ENCODE peak calls at places on chromosomes 7 and 10, in six cellular contexts. One of them, this sample, is unnamed.

GRCh38 chr10:49254556-49255318 is 44.2 kb upstream of the C10orf71 start:
- DNase-seq in PC-9: no peak
- DNase-seq in breast epithelium: no peak
- DNase-seq in GM12865: no peak
- DNase-seq in epithelial cell of proximal tubule: no peak
- DNase-seq in glutamatergic neuron: no peak
- DNase-seq in this sample: no peak

GRCh38 chr7:100173806-100174495 is 3.2 kb downstream of the GPC2 start:
- DNase-seq in epithelial cell of proximal tubule: no peak
- DNase-seq in glutamatergic neuron: no peak
- DNase-seq in PC-9: no peak
- DNase-seq in GM12865: no peak
- DNase-seq in breast epithelium: no peak
- DNase-seq in this sample: peak

GRCh38 chr10:105351187-105351586 is 710.1 kb downstream of the SORCS3 start:
- DNase-seq in PC-9: no peak
- DNase-seq in epithelial cell of proximal tubule: no peak
- DNase-seq in GM12865: no peak
- DNase-seq in breast epithelium: no peak
- DNase-seq in glutamatergic neuron: no peak
- DNase-seq in this sample: no peak

GRCh38 chr10:120634629-120635028 is 177.6 kb downstream of the PLPP4 start:
- DNase-seq in glutamatergic neuron: no peak
- DNase-seq in PC-9: no peak
- DNase-seq in breast epithelium: no peak
- DNase-seq in GM12865: no peak
- DNase-seq in epithelial cell of proximal tubule: no peak
- DNase-seq in this sample: no peak

GRCh38 chr10:119413738-119414611 is 128.5 kb downstream of the RGS10 start:
- DNase-seq in breast epithelium: no peak
- DNase-seq in epithelial cell of proximal tubule: no peak
- DNase-seq in GM12865: no peak
- DNase-seq in glutamatergic neuron: peak
- DNase-seq in PC-9: no peak
- DNase-seq in this sample: no peak

GRCh38 chr10:93541402-93542357 is 24.8 kb upstream of the FFAR4 start:
- DNase-seq in breast epithelium: no peak
- DNase-seq in glutamatergic neuron: peak
- DNase-seq in PC-9: peak
- DNase-seq in GM12865: peak
- DNase-seq in epithelial cell of proximal tubule: no peak
- DNase-seq in this sample: no peak

GRCh38 chr10:130804281-130804680 is 507.2 kb downstream of the TCERG1L start:
- DNase-seq in glutamatergic neuron: no peak
- DNase-seq in breast epithelium: no peak
- DNase-seq in GM12865: no peak
- DNase-seq in epithelial cell of proximal tubule: no peak
- DNase-seq in PC-9: no peak
- DNase-seq in this sample: no peak

GRCh38 chr10:132788180-132788830 is 2.4 kb upstream of the NKX6-2 start:
- DNase-seq in PC-9: no peak
- DNase-seq in GM12865: no peak
- DNase-seq in epithelial cell of proximal tubule: no peak
- DNase-seq in breast epithelium: no peak
- DNase-seq in glutamatergic neuron: peak
- DNase-seq in this sample: peak

GRCh38 chr7:149719912-149720335 is 53.5 kb downstream of the ZNF467 start:
- DNase-seq in epithelial cell of proximal tubule: no peak
- DNase-seq in GM12865: peak
- DNase-seq in PC-9: no peak
- DNase-seq in breast epithelium: no peak
- DNase-seq in glutamatergic neuron: peak
- DNase-seq in this sample: peak

GRCh38 chr10:87656431-87657072 is 3.1 kb upstream of the PAPSS2 start:
- DNase-seq in breast epithelium: no peak
- DNase-seq in epithelial cell of proximal tubule: no peak
- DNase-seq in GM12865: peak
- DNase-seq in glutamatergic neuron: no peak
- DNase-seq in PC-9: no peak
- DNase-seq in this sample: peak

GRCh38 chr10:80278480-80278879 is 11.0 kb downstream of the MAT1A start:
- DNase-seq in GM12865: no peak
- DNase-seq in epithelial cell of proximal tubule: no peak
- DNase-seq in glutamatergic neuron: no peak
- DNase-seq in PC-9: no peak
- DNase-seq in breast epithelium: no peak
- DNase-seq in this sample: no peak

GRCh38 chr7:23468721-23469149 is 1.6 kb downstream of the IGF2BP3 start:
- DNase-seq in breast epithelium: no peak
- DNase-seq in glutamatergic neuron: no peak
- DNase-seq in epithelial cell of proximal tubule: no peak
- DNase-seq in PC-9: peak
- DNase-seq in GM12865: no peak
- DNase-seq in this sample: no peak

GRCh38 chr7:101164071-101164840 is 1.1 kb downstream of the VGF start:
- DNase-seq in epithelial cell of proximal tubule: no peak
- DNase-seq in PC-9: peak
- DNase-seq in glutamatergic neuron: peak
- DNase-seq in GM12865: no peak
- DNase-seq in breast epithelium: no peak
- DNase-seq in this sample: no peak

GRCh38 chr10:119449760-119450461 is 92.6 kb downstream of the RGS10 start:
- DNase-seq in breast epithelium: peak
- DNase-seq in PC-9: peak
- DNase-seq in GM12865: peak
- DNase-seq in epithelial cell of proximal tubule: no peak
- DNase-seq in glutamatergic neuron: no peak
- DNase-seq in this sample: peak

GRCh38 chr10:59273453-59273852 is 88.9 kb downstream of the FAM13C start:
- DNase-seq in PC-9: no peak
- DNase-seq in GM12865: no peak
- DNase-seq in breast epithelium: no peak
- DNase-seq in epithelial cell of proximal tubule: no peak
- DNase-seq in glutamatergic neuron: no peak
- DNase-seq in this sample: no peak

GRCh38 chr10:128078136-128078969 is 47.9 kb downstream of the MKI67 start:
- DNase-seq in GM12865: peak
- DNase-seq in glutamatergic neuron: peak
- DNase-seq in breast epithelium: no peak
- DNase-seq in epithelial cell of proximal tubule: no peak
- DNase-seq in PC-9: peak
- DNase-seq in this sample: peak

GRCh38 chr10:116444527-116445142 is 17.0 kb downstream of the PNLIPRP3 start:
- DNase-seq in breast epithelium: no peak
- DNase-seq in glutamatergic neuron: peak
- DNase-seq in GM12865: peak
- DNase-seq in PC-9: peak
- DNase-seq in epithelial cell of proximal tubule: no peak
- DNase-seq in this sample: peak

GRCh38 chr7:134943785-134944400 is 42.4 kb upstream of the AGBL3 start:
- DNase-seq in GM12865: peak
- DNase-seq in glutamatergic neuron: no peak
- DNase-seq in epithelial cell of proximal tubule: no peak
- DNase-seq in PC-9: no peak
- DNase-seq in breast epithelium: no peak
- DNase-seq in this sample: peak

GRCh38 chr10:5466451-5466996 is 32.8 kb downstream of the CALML5 start:
- DNase-seq in epithelial cell of proximal tubule: no peak
- DNase-seq in PC-9: peak
- DNase-seq in breast epithelium: peak
- DNase-seq in glutamatergic neuron: peak
- DNase-seq in GM12865: no peak
- DNase-seq in this sample: no peak

GRCh38 chr10:91163709-91164474 is 56.6 kb upstream of the PCGF5 start:
- DNase-seq in breast epithelium: peak
- DNase-seq in GM12865: peak
- DNase-seq in PC-9: peak
- DNase-seq in glutamatergic neuron: peak
- DNase-seq in epithelial cell of proximal tubule: peak
- DNase-seq in this sample: peak

GRCh38 chr7:100736671-100737070 is 3.3 kb downstream of the ZAN start:
- DNase-seq in GM12865: no peak
- DNase-seq in epithelial cell of proximal tubule: no peak
- DNase-seq in breast epithelium: no peak
- DNase-seq in PC-9: no peak
- DNase-seq in glutamatergic neuron: no peak
- DNase-seq in this sample: no peak

GRCh38 chr7:55787796-55788195 is 74.8 kb downstream of the SEPTIN14 start:
- DNase-seq in glutamatergic neuron: no peak
- DNase-seq in epithelial cell of proximal tubule: no peak
- DNase-seq in GM12865: no peak
- DNase-seq in breast epithelium: no peak
- DNase-seq in PC-9: no peak
- DNase-seq in this sample: no peak

GRCh38 chr7:44622342-44623151 is 16.1 kb downstream of the OGDH start:
- DNase-seq in GM12865: peak
- DNase-seq in PC-9: no peak
- DNase-seq in glutamatergic neuron: no peak
- DNase-seq in breast epithelium: no peak
- DNase-seq in epithelial cell of proximal tubule: no peak
- DNase-seq in this sample: no peak

GRCh38 chr10:6023661-6024333 is 38.4 kb downstream of the IL2RA start:
- DNase-seq in GM12865: no peak
- DNase-seq in PC-9: no peak
- DNase-seq in breast epithelium: no peak
- DNase-seq in glutamatergic neuron: no peak
- DNase-seq in epithelial cell of proximal tubule: no peak
- DNase-seq in this sample: no peak

GRCh38 chr10:52864459-52865106 is 92.0 kb upstream of the MBL2 start:
- DNase-seq in breast epithelium: no peak
- DNase-seq in glutamatergic neuron: no peak
- DNase-seq in PC-9: peak
- DNase-seq in GM12865: peak
- DNase-seq in epithelial cell of proximal tubule: peak
- DNase-seq in this sample: no peak

GRCh38 chr7:95609277-95609971 is 13.1 kb upstream of the PDK4 start:
- DNase-seq in glutamatergic neuron: no peak
- DNase-seq in breast epithelium: no peak
- DNase-seq in PC-9: peak
- DNase-seq in epithelial cell of proximal tubule: no peak
- DNase-seq in GM12865: no peak
- DNase-seq in this sample: no peak

GRCh38 chr10:31468536-31468859 is 149.5 kb downstream of the ZEB1 start:
- DNase-seq in PC-9: no peak
- DNase-seq in breast epithelium: no peak
- DNase-seq in GM12865: no peak
- DNase-seq in epithelial cell of proximal tubule: no peak
- DNase-seq in glutamatergic neuron: no peak
- DNase-seq in this sample: no peak
- TF ChIP-seq CTCF in PC-9: no peak
- TF ChIP-seq CTCF in breast epithelium: no peak
- TF ChIP-seq CTCF in GM12865: no peak
- TF ChIP-seq CTCF in epithelial cell of proximal tubule: no peak
- TF ChIP-seq CTCF in glutamatergic neuron: no peak
- TF ChIP-seq CTCF in this sample: no peak

GRCh38 chr7:66732439-66732838 is 8.1 kb upstream of the RABGEF1 start:
- DNase-seq in PC-9: no peak
- DNase-seq in glutamatergic neuron: no peak
- DNase-seq in GM12865: peak
- DNase-seq in epithelial cell of proximal tubule: no peak
- DNase-seq in breast epithelium: no peak
- DNase-seq in this sample: peak
- TF ChIP-seq CTCF in PC-9: no peak
- TF ChIP-seq CTCF in glutamatergic neuron: no peak
- TF ChIP-seq CTCF in GM12865: peak
- TF ChIP-seq CTCF in epithelial cell of proximal tubule: no peak
- TF ChIP-seq CTCF in breast epithelium: no peak
- TF ChIP-seq CTCF in this sample: no peak

DNA sequence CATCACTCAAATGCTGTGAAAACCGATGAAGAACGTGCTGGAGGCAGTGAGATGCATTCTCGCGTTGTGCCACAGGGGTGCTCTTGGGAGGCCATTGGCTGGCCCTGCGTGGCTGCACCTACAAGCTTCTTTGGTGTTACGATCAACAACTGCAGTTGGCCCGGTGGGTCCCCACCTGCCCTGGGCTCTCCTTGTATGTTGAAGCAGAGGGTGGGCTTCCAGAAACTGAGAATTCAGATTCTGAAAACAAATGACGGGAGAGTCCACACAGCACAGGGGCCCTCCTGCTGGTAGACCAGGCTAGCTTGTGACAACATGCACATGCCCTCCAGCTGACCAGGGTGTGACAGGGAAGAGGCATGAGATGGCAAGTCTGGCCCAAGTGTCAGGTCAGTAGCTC is 23.7 kb upstream of the DDC start:
- DNase-seq in breast epithelium: no peak
- DNase-seq in PC-9: no peak
- DNase-seq in GM12865: no peak
- DNase-seq in epithelial cell of proximal tubule: no peak
- DNase-seq in glutamatergic neuron: no peak
- DNase-seq in this sample: no peak
- TF ChIP-seq CTCF in breast epithelium: no peak
- TF ChIP-seq CTCF in PC-9: no peak
- TF ChIP-seq CTCF in GM12865: no peak
- TF ChIP-seq CTCF in epithelial cell of proximal tubule: peak
- TF ChIP-seq CTCF in glutamatergic neuron: no peak
- TF ChIP-seq CTCF in this sample: no peak

GRCh38 chr7:1055084-1055450 is 10.7 kb downstream of the GPR146 start:
- DNase-seq in GM12865: no peak
- DNase-seq in epithelial cell of proximal tubule: no peak
- DNase-seq in glutamatergic neuron: no peak
- DNase-seq in PC-9: no peak
- DNase-seq in breast epithelium: no peak
- DNase-seq in this sample: no peak
- TF ChIP-seq CTCF in GM12865: no peak
- TF ChIP-seq CTCF in epithelial cell of proximal tubule: no peak
- TF ChIP-seq CTCF in glutamatergic neuron: no peak
- TF ChIP-seq CTCF in PC-9: no peak
- TF ChIP-seq CTCF in breast epithelium: no peak
- TF ChIP-seq CTCF in this sample: no peak